ENCODE peak calls at places on chromosome 2, in eight cellular contexts. L, Y, E, D, W, N, A and X are unnamed samples.

GRCh38 chr2:165408191-165408590 is 61.3 kb upstream of the CSRNP3 start:
- DNase-seq in N (no peak), W (peak), D (no peak), L (no peak), A (no peak), E (no peak), Y (no peak), X (no peak)

GRCh38 chr2:178238144-178238521 is 43.8 kb downstream of the OSBPL6 start:
- DNase-seq in E (no peak), L (no peak), A (no peak), N (no peak), D (no peak), W (no peak), Y (no peak), X (peak)

GRCh38 chr2:236342951-236343350 is 78.7 kb upstream of the ASB18 start:
- DNase-seq in Y (no peak), W (no peak), N (no peak), A (no peak), D (no peak), L (no peak), E (no peak), X (no peak)

GRCh38 chr2:204255469-204255868 is 289.8 kb upstream of the PARD3B start:
- DNase-seq in L (no peak), N (no peak), Y (no peak), A (no peak), W (no peak), D (no peak), E (no peak), X (no peak)

GRCh38 chr2:218445602-218446001 is 26.7 kb downstream of the VIL1 start:
- DNase-seq in L (no peak), E (no peak), D (no peak), N (no peak), W (no peak), Y (no peak), A (peak), X (no peak)

GRCh38 chr2:126930970-126931590 is 32.4 kb downstream of the TEX51 start:
- DNase-seq in L (no peak), Y (no peak), D (no peak), W (no peak), A (no peak), E (no peak), N (no peak), X (no peak)

GRCh38 chr2:178074123-178075005 is 1.8 kb upstream of the PDE11A start:
- DNase-seq in W (no peak), E (no peak), A (no peak), D (no peak), L (no peak), Y (no peak), N (no peak), X (no peak)

GRCh38 chr2:13605266-13605665 is 888.5 kb downstream of the TRIB2 start:
- DNase-seq in A (no peak), L (no peak), Y (no peak), N (no peak), D (no peak), E (no peak), W (no peak), X (no peak)

GRCh38 chr2:166765141-166765540 is 123.1 kb upstream of the XIRP2 start:
- DNase-seq in A (no peak), N (no peak), D (no peak), Y (no peak), W (no peak), E (peak), L (no peak), X (no peak)

GRCh38 chr2:636151-636621 is 41.0 kb downstream of the TMEM18 start:
- DNase-seq in N (no peak), W (no peak), Y (no peak), E (no peak), A (no peak), L (no peak), D (no peak), X (no peak)

GRCh38 chr2:134988994-134989605 is 58.1 kb downstream of the MAP3K19 start:
- DNase-seq in A (no peak), L (no peak), Y (no peak), E (peak), N (no peak), D (no peak), W (no peak), X (peak)

GRCh38 chr2:226885769-226886435 is 50.0 kb downstream of the RHBDD1 start:
- DNase-seq in L (no peak), Y (no peak), N (no peak), D (no peak), A (no peak), E (no peak), W (no peak), X (no peak)

GRCh38 chr2:38601463-38602135 is 1.1 kb downstream of the HNRNPLL start:
- DNase-seq in W (no peak), N (no peak), D (no peak), E (peak), A (peak), Y (no peak), L (no peak), X (peak)

GRCh38 chr2:46486441-46486840 is 7.1 kb downstream of the TMEM247 start:
- DNase-seq in W (no peak), D (no peak), L (no peak), E (no peak), Y (no peak), A (no peak), N (no peak), X (no peak)

GRCh38 chr2:96637385-96638143 is 548 bp downstream of the KANSL3 start:
- DNase-seq in Y (peak), W (peak), L (peak), A (peak), N (peak), E (peak), D (peak), X (peak)

GRCh38 chr2:79162801-79163200 is 3.2 kb upstream of the REG3A start:
- DNase-seq in D (no peak), L (no peak), A (no peak), E (no peak), Y (no peak), W (no peak), N (no peak), X (no peak)

GRCh38 chr2:151262629-151263028 is 966 bp upstream of the RBM43 start:
- DNase-seq in Y (peak), E (no peak), L (no peak), D (no peak), N (no peak), A (no peak), W (no peak), X (no peak)

GRCh38 chr2:117833911-117834310 is 19.4 kb downstream of the DDX18 start:
- DNase-seq in N (no peak), W (no peak), Y (no peak), L (no peak), E (no peak), D (no peak), A (no peak), X (no peak)

GRCh38 chr2:8424997-8425900 is 256.6 kb upstream of the ID2 start:
- DNase-seq in Y (no peak), E (no peak), W (no peak), D (no peak), L (no peak), A (no peak), N (no peak), X (no peak)

GRCh38 chr2:150528861-150529801 is 41.7 kb upstream of the RND3 start:
- DNase-seq in L (no peak), W (no peak), Y (no peak), E (peak), N (no peak), A (peak), D (no peak), X (peak)

GRCh38 chr2:60125880-60126444 is 427.5 kb downstream of the BCL11A start:
- DNase-seq in L (no peak), Y (no peak), E (peak), D (no peak), A (no peak), W (no peak), N (no peak), X (no peak)

DNA sequence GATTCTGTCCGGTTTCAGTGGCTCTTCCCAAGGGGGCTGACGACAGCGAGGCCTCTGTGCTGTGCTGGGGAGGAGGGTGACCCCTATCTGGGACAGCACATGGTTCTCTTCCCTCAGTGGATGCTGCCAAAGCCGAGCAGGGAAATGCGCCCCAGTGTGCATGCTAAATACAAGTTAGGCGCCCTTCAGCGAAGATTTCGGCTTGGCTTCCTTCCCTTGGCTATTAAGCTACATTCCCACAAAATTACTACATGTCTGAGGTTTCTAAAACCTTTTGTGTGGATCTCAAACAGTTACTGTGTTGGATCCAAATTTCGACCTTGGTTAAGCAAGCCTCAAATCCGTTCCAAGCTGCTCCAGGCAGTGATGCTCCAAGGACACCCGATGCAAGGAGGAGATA is 440.3 kb downstream of the NRXN1 start:
- DNase-seq in D (peak), Y (peak), N (no peak), W (no peak), A (no peak), E (no peak), L (peak), X (no peak)
- TF ChIP-seq CTCF in D (no peak), Y (no peak), N (no peak), W (no peak), A (no peak), E (no peak), L (no peak), X (no peak)

DNA sequence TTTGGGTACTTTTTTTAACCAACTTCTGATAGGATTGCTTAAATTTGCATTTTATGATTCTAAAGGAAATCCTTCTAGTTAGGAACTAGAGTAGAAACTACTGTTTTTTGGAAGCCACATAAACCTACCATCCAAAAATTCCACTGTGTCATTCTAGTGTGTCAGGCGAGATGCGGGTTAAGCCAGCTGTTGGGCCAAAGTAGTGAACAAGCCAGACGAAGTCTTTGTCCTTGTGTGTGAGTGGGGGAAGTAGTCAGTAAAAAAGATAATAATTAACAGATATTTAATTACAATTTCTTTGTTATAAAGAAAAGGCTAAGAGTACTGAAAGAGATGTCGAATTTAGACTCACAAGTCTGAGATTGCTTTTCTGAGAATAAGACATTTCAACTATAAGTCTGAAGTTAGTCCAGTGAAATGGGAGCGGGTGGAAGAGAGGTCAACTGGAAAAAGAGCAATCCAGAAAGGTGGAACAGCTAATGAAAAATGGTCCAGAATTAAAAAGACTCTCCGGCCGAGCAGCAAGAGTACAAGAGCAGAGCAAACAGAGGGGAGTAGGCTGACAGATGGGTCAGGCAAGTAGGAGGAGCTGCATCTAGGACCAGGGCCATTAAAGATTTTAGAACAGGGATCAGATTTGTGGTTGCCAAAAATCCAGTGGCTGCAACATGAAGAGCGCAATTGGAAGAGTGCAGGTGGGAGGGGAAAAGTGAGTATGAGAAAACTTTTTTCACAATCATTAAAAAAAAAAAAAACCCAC is 1.5 kb downstream of the EPB41L5 start:
- DNase-seq in D (no peak), A (no peak), E (peak), L (peak), Y (no peak), W (no peak), N (no peak), X (no peak)
- H3K27ac ChIP-seq in D (peak), A (peak), E (no peak), L (peak), Y (no peak), W (no peak), N (no peak), X (no peak)

GRCh38 chr2:172859821-172860707 is 124.4 kb downstream of the RAPGEF4 start:
- DNase-seq in Y (no peak), E (no peak), L (no peak), N (no peak), D (no peak), A (no peak), W (no peak), X (no peak)

GRCh38 chr2:172862077-172862476 is 126.4 kb downstream of the RAPGEF4 start:
- DNase-seq in A (no peak), W (no peak), D (no peak), E (no peak), L (no peak), N (no peak), Y (no peak), X (no peak)

GRCh38 chr2:172861632-172862031 is 126.0 kb downstream of the RAPGEF4 start:
- DNase-seq in Y (no peak), W (no peak), A (no peak), D (no peak), N (no peak), E (no peak), L (no peak), X (no peak)

GRCh38 chr2:172863341-172863740 is 127.7 kb downstream of the RAPGEF4 start:
- DNase-seq in Y (no peak), E (no peak), D (no peak), W (no peak), A (no peak), L (no peak), N (no peak), X (no peak)

DNA sequence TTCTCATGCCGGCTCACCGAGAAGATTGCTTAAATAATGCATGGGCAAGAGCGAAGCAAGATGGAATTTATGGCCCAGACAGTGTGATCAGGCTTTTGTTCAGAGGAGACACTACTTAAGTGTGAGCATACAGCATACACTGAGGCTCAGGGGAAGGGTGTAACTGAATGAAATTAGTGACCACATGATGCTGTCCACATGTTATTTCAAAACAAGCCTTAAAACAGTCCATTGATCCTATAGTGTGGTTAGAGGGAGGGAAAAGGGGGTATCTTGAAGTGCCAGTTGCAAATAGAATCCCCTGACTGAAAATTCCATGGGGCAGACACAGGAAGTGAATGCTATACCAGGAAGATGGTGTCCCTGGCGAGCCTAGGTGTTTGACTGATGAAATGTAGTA is 125.5 kb downstream of the RAPGEF4 start:
- DNase-seq in A (no peak), E (no peak), Y (no peak), N (no peak), D (no peak), W (no peak), L (no peak), X (no peak)
- TF ChIP-seq CTCF in A (no peak), E (no peak), Y (no peak), N (no peak), D (no peak), W (no peak), L (no peak), X (no peak)

GRCh38 chr2:202267495-202267894 is 1.9 kb downstream of the NOP58 start:
- DNase-seq in L (no peak), A (no peak), Y (no peak), W (no peak), E (no peak), N (no peak), D (no peak), X (no peak)
- H3K27ac ChIP-seq in L (no peak), A (no peak), Y (no peak), W (no peak), E (no peak), N (no peak), D (peak), X (no peak)

GRCh38 chr2:98374286-98374685 is 28.0 kb downstream of the CNGA3 start:
- DNase-seq in N (no peak), L (no peak), W (no peak), E (no peak), A (no peak), Y (no peak), D (no peak), X (no peak)
- TF ChIP-seq CTCF in N (no peak), L (no peak), W (no peak), E (no peak), A (no peak), Y (no peak), D (no peak), X (no peak)